ENCODE peak calls at places on chromosomes 16 and 17, in ten cellular contexts. M, O, Z, A, U, X, W, D, B and S are unnamed samples. For H3K9me2 and H3K79me2, the result is how much of the 10 kb centered on the place peaks cover.

GRCh38 chr17:57569860-57570259 is 175.2 kb downstream of the CCDC182 start:
- DNase-seq in M (no peak), W (no peak), X (no peak), D (no peak), U (no peak), A (no peak), Z (no peak), O (no peak), B (peak), S (no peak)

GRCh38 chr17:66441012-66441703 is 138.7 kb downstream of the PRKCA start:
- DNase-seq in D (no peak), A (no peak), M (peak), B (no peak), Z (peak), X (no peak), O (peak), W (no peak), U (peak), S (no peak)

GRCh38 chr17:2120550-2121335 is 65.8 kb downstream of the HIC1 start:
- DNase-seq in Z (no peak), D (no peak), O (no peak), U (no peak), M (peak), W (no peak), X (no peak), B (no peak), A (no peak), S (peak)

GRCh38 chr16:86768999-86769398 is 190.7 kb downstream of the FOXL1 start:
- DNase-seq in A (no peak), Z (no peak), X (no peak), O (no peak), U (no peak), B (peak), D (no peak), M (no peak), W (no peak), S (peak)

GRCh38 chr17:51848451-51848850 is 310.1 kb downstream of the CA10 start:
- DNase-seq in D (no peak), W (no peak), M (peak), O (no peak), B (peak), A (no peak), U (no peak), Z (no peak), X (no peak), S (no peak)

GRCh38 chr17:43578699-43579569 is 32.8 kb upstream of the ETV4 start:
- DNase-seq in A (peak), U (no peak), X (peak), O (peak), M (peak), B (peak), W (no peak), D (peak), Z (peak), S (peak)

GRCh38 chr17:17836818-17837379 is at the start of gene SREBF1:
- DNase-seq in D (peak), W (no peak), X (peak), O (peak), A (peak), U (peak), Z (peak), M (peak), B (peak), S (peak)

GRCh38 chr17:41308918-41309359 is at the start of gene KRTAP16-1:
- DNase-seq in X (no peak), B (no peak), D (no peak), W (no peak), U (no peak), O (no peak), M (no peak), A (no peak), Z (no peak), S (no peak)

GRCh38 chr17:50908140-50908859 is 42.1 kb upstream of the TOB1 start:
- DNase-seq in O (no peak), Z (no peak), B (peak), X (no peak), D (no peak), M (no peak), A (no peak), W (no peak), U (no peak), S (no peak)

GRCh38 chr17:40065771-40066510 is 3.2 kb downstream of the THRA start:
- DNase-seq in D (no peak), O (no peak), B (no peak), X (no peak), W (no peak), M (no peak), U (peak), Z (no peak), A (no peak), S (no peak)

GRCh38 chr16:15836074-15836473 is 20.8 kb downstream of the MYH11 start:
- DNase-seq in W (no peak), D (no peak), M (no peak), Z (no peak), O (no peak), X (no peak), U (no peak), A (no peak), B (no peak), S (no peak)

GRCh38 chr16:86355538-86355937 is 154.8 kb upstream of the FOXF1 start:
- DNase-seq in D (no peak), B (no peak), W (peak), Z (no peak), M (peak), O (no peak), X (no peak), A (no peak), U (no peak), S (no peak)

GRCh38 chr17:8133941-8134340 is 10.0 kb upstream of the HES7 start:
- DNase-seq in W (no peak), Z (no peak), O (no peak), B (no peak), X (no peak), A (no peak), D (no peak), U (no peak), M (no peak), S (no peak)

GRCh38 chr16:27640277-27640600 is 90.3 kb downstream of the KATNIP start:
- DNase-seq in M (no peak), A (peak), W (no peak), D (no peak), U (no peak), X (peak), Z (no peak), O (no peak), B (peak), S (no peak)

GRCh38 chr17:13920413-13920812 is 148.9 kb upstream of the COX10 start:
- DNase-seq in A (no peak), B (no peak), O (no peak), D (no peak), M (no peak), Z (no peak), W (no peak), X (no peak), U (peak), S (no peak)

GRCh38 chr17:9860851-9861250 is 35.1 kb downstream of the GLP2R start:
- DNase-seq in U (no peak), M (no peak), O (no peak), Z (no peak), W (no peak), B (no peak), X (no peak), A (no peak), D (no peak), S (no peak)

GRCh38 chr17:75191584-75191983 is 8.8 kb upstream of the SUMO2 start:
- DNase-seq in W (no peak), A (no peak), U (peak), O (no peak), B (no peak), Z (no peak), M (peak), X (no peak), D (no peak), S (peak)

GRCh38 chr16:49637933-49638695 is 217.8 kb downstream of the ZNF423 start:
- DNase-seq in Z (no peak), A (no peak), B (no peak), D (no peak), W (no peak), O (no peak), U (no peak), M (no peak), X (no peak), S (no peak)

GRCh38 chr16:2473425-2473926 is 1.5 kb upstream of the TBC1D24 start:
- DNase-seq in W (no peak), U (peak), X (peak), B (peak), A (peak), Z (no peak), D (peak), O (peak), M (no peak), S (no peak)

GRCh38 chr17:75771334-75772281 is 6.6 kb upstream of the GALK1 start:
- DNase-seq in B (peak), D (no peak), A (no peak), U (no peak), Z (no peak), X (no peak), O (peak), M (no peak), W (no peak), S (peak)

GRCh38 chr17:76995352-76996105 is 127.3 kb downstream of the MGAT5B start:
- DNase-seq in Z (no peak), M (no peak), B (no peak), U (no peak), D (no peak), O (peak), X (no peak), W (no peak), A (peak), S (no peak)

GRCh38 chr17:14712471-14713075 is 411.7 kb downstream of the HS3ST3B1 start:
- DNase-seq in X (no peak), U (no peak), W (no peak), O (no peak), D (no peak), Z (no peak), A (no peak), M (peak), B (no peak), S (no peak)

GRCh38 chr16:81611721-81612120 is 167.1 kb downstream of the CMIP start:
- DNase-seq in O (no peak), W (no peak), B (no peak), D (no peak), A (no peak), X (no peak), Z (no peak), U (no peak), M (no peak), S (no peak)

GRCh38 chr16:28873543-28874201 is 4.6 kb upstream of the ATP2A1 start:
- DNase-seq in A (peak), M (peak), D (peak), U (peak), O (peak), Z (peak), W (no peak), B (peak), X (peak), S (no peak)

GRCh38 chr16:56303066-56303705 is 111.9 kb downstream of the GNAO1 start:
- DNase-seq in X (no peak), O (no peak), B (no peak), A (no peak), D (no peak), U (no peak), M (no peak), W (no peak), Z (no peak), S (no peak)

GRCh38 chr17:6506679-6507231 is 49.6 kb downstream of the PITPNM3 start:
- DNase-seq in M (peak), W (peak), X (peak), A (no peak), U (no peak), O (no peak), D (no peak), B (peak), Z (no peak), S (no peak)

GRCh38 chr17:36608794-36609497 is 7.6 kb downstream of the MRM1 start:
- DNase-seq in Z (peak), X (no peak), O (peak), A (peak), B (peak), D (no peak), M (peak), U (peak), W (peak), S (peak)

GRCh38 chr17:82775033-82775823 is 23.4 kb downstream of the TBCD start:
- DNase-seq in M (peak), U (peak), X (peak), B (peak), O (peak), A (peak), W (peak), D (peak), Z (no peak), S (peak)

GRCh38 chr16:66740533-66740932 is 10.9 kb downstream of the DYNC1LI2 start:
- DNase-seq in A (no peak), W (no peak), O (no peak), D (no peak), Z (no peak), U (no peak), B (peak), M (peak), X (no peak), S (peak)

GRCh38 chr17:27588354-27588753 is 42.6 kb upstream of the LGALS9 start:
- DNase-seq in W (no peak), B (no peak), A (no peak), U (no peak), X (no peak), D (no peak), Z (no peak), O (no peak), M (no peak), S (no peak)

GRCh38 chr17:81500026-81500425 is 12.6 kb downstream of the ACTG1 start:
- DNase-seq in B (no peak), X (peak), O (no peak), Z (no peak), D (no peak), A (peak), U (no peak), M (no peak), W (no peak), S (no peak)

GRCh38 chr17:50076591-50077235 is 18.4 kb upstream of the PDK2 start:
- DNase-seq in O (no peak), A (peak), W (no peak), X (no peak), M (no peak), B (no peak), D (no peak), U (no peak), Z (no peak), S (no peak)

GRCh38 chr16:57140866-57141668 is 44.8 kb downstream of the PSME3IP1 start:
- DNase-seq in D (peak), W (no peak), U (no peak), M (no peak), B (no peak), O (no peak), Z (no peak), X (no peak), A (no peak), S (no peak)

GRCh38 chr17:28552201-28552999 is at the start of gene UNC119:
- DNase-seq in M (peak), U (peak), D (peak), B (peak), O (peak), Z (peak), A (peak), W (no peak), X (peak), S (peak)

GRCh38 chr17:77591231-77591785 is 367.2 kb upstream of the TNRC6C start:
- DNase-seq in W (no peak), A (no peak), U (no peak), D (no peak), M (no peak), Z (no peak), X (no peak), B (peak), O (no peak), S (no peak)

DNA sequence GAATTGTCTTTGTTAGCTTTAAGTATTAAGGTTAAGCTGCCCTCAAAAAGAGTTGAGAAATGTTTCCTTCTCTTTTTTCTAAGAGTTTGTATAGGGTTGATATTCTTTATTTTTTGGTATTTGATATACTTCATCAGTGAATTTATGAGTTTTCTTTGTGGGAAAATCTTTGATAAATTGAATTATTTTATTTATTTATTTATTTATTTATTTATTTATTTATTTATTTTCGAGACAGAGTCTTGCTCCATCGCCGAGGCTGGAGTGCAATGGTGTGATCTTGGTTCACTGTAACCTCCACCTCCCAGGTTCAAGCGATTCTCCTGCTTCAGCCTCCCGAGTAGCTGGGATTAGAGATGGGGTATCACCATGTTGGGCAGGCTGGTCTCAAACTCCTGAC is 19.9 kb downstream of the TEFM start:
- DNase-seq in D (no peak), M (no peak), A (no peak), O (no peak), U (no peak), B (no peak), W (no peak), Z (no peak), X (no peak), S (no peak)
- H3K9me2 ChIP-seq in D (under half), M (under half), A (under half), O (under half), U (under half), B (under half), W (under half), Z (under half), X (under half), S (under half)

DNA sequence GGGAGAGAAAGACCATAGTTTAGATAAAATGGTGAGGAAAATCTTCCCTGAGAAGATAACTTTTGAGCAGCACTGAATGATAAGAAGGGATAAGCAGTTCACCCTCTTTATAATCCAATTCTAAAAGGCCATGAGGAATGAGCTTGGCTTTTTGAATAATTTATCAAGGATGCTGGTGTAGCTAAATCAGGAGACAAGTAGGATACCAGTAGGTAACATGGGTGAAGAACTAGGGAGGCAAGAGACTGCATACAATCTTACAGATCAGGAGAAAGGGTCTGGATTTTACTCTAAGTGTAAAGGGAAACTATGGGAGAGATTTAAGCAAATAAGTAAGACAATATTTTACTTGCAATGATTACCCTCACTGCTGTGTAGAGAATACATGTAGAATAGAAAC is 60.7 kb downstream of the MED13 start:
- DNase-seq in M (no peak), X (no peak), B (no peak), U (no peak), A (no peak), Z (no peak), D (no peak), W (no peak), O (no peak), S (no peak)
- H3K79me2 ChIP-seq in M (half or more), X (under half), B (half or more), U (half or more), A (half or more), Z (half or more), D (half or more), W (half or more), O (half or more), S (half or more)

GRCh38 chr16:65309294-65309850 is 187.5 kb upstream of the CDH11 start:
- DNase-seq in M (no peak), U (no peak), D (peak), O (no peak), A (no peak), B (no peak), W (no peak), Z (no peak), X (no peak), S (no peak)
- H3K9me2 ChIP-seq in M (under half), U (under half), D (under half), O (under half), A (under half), B (under half), W (under half), Z (under half), X (under half), S (under half)

GRCh38 chr17:33948299-33948698 is 306.8 kb upstream of the CCL2 start:
- DNase-seq in O (no peak), D (no peak), W (no peak), A (no peak), X (no peak), B (no peak), U (no peak), M (no peak), Z (no peak), S (no peak)
- H3K79me2 ChIP-seq in O (under half), D (under half), W (under half), A (under half), X (under half), B (under half), U (under half), M (under half), Z (under half), S (under half)

DNA sequence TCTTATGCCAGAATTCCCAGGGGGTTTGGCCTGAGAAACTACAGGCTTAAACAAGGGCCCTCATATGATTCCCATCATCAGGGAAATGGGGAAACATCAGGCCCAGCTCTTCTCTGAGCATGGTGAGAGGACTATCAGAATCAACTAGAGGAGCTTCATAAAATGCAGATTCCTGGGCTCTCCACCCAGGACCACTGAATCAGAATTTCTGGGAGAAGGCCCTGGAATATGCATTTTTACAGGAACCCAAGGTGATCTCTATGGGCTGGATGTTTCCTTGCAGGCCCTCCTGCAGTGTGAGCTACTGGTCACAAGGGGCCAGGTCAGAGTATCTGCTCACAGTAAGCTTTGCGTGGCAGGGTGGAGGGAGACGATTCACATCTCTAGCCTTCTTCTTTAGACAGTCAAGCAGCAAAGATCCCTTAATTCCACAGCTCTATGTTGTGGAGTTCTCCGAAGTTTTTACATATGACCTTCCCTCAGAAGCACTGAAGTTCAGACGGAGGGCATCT is 38.8 kb upstream of the HOXB13 start:
- DNase-seq in A (peak), B (peak), U (peak), O (no peak), M (peak), W (no peak), X (no peak), Z (no peak), D (no peak), S (no peak)
- H3K9me2 ChIP-seq in A (under half), B (under half), U (under half), O (under half), M (under half), W (under half), X (under half), Z (under half), D (under half), S (under half)

GRCh38 chr16:31184888-31185287 is 4.9 kb downstream of the FUS start:
- DNase-seq in A (no peak), O (no peak), B (no peak), W (no peak), X (no peak), D (no peak), Z (no peak), U (peak), M (no peak), S (no peak)

GRCh38 chr16:31183432-31184428 is 3.8 kb downstream of the FUS start:
- DNase-seq in Z (no peak), M (peak), D (no peak), X (no peak), O (no peak), W (no peak), A (no peak), B (no peak), U (peak), S (no peak)

GRCh38 chr16:31179747-31180458 is at the start of gene FUS:
- DNase-seq in Z (peak), O (peak), M (peak), U (peak), W (peak), D (peak), X (peak), A (peak), B (peak), S (peak)

GRCh38 chr16:31181102-31181830 is 1.3 kb downstream of the FUS start:
- DNase-seq in M (peak), X (peak), U (peak), A (no peak), D (no peak), W (no peak), O (peak), Z (no peak), B (peak), S (peak)

GRCh38 chr16:31182391-31182790 is 2.5 kb downstream of the FUS start:
- DNase-seq in O (no peak), Z (no peak), B (no peak), A (no peak), X (no peak), D (no peak), W (no peak), M (peak), U (peak), S (no peak)
- H3K79me2 ChIP-seq in O (half or more), Z (half or more), B (half or more), A (half or more), X (half or more), D (half or more), W (half or more), M (half or more), U (half or more), S (half or more)

GRCh38 chr17:19310151-19310550 is 52.4 kb downstream of the B9D1 start:
- DNase-seq in D (no peak), A (no peak), U (no peak), O (no peak), W (no peak), X (no peak), B (no peak), M (no peak), Z (no peak), S (no peak)
- H3K9me2 ChIP-seq in D (under half), A (under half), U (under half), O (under half), W (under half), X (under half), B (under half), M (under half), Z (under half), S (under half)

GRCh38 chr17:63827002-63827800 is at the start of the genes FTSJ3 and PSMC5:
- DNase-seq in M (peak), Z (peak), D (peak), X (peak), B (peak), O (peak), W (peak), U (peak), A (peak), S (peak)
- H3K79me2 ChIP-seq in M (half or more), Z (half or more), D (half or more), X (half or more), B (half or more), O (under half), W (half or more), U (half or more), A (under half), S (under half)